ENCODE peak calls at places on chromosomes 2 and 18, in eight cellular contexts. N is fibroblast of pulmonary artery; O is lower lobe of right lung; L is NCI-H1105; H is HEK293T; C is OCI-LY7; D is stimulated activated CD4-positive, alpha-beta T cell treated with anti-CD3 and anti-CD28 coated beads, Interleukin-4, amount 100 ng/mL, for 1 hour; T is COR-L47. M is an unnamed sample.

GRCh38 chr18:64693756-64694155 is 544.9 kb upstream of the LINC00305 start:
- DNase-seq in O (no peak), T (no peak), H (no peak), C (no peak), N (no peak), L (no peak), D (no peak), M (no peak)

GRCh38 chr18:79439201-79440023 is 43.7 kb downstream of the NFATC1 start:
- DNase-seq in C (no peak), D (peak; percentile 23), T (no peak), L (no peak), N (no peak), O (no peak), H (peak; percentile 25), M (peak; percentile 14)

GRCh38 chr2:227908266-227909054 is 37.0 kb downstream of the DAW1 start:
- DNase-seq in C (no peak), H (no peak), L (no peak), N (peak; percentile 50), T (no peak), O (no peak), D (no peak), M (no peak)

GRCh38 chr2:222572761-222573174 is 83.1 kb downstream of the FARSB start:
- DNase-seq in D (no peak), N (peak; percentile 66), C (no peak), O (no peak), L (no peak), H (no peak), T (no peak), M (no peak)

GRCh38 chr2:134466141-134466540 is 212.3 kb downstream of the MGAT5 start:
- DNase-seq in N (peak; percentile 25), C (peak; percentile 65), T (peak; percentile 74), O (no peak), H (no peak), D (no peak), L (peak; percentile 3), M (peak; percentile 8)

GRCh38 chr2:240711296-240711695 is 19.6 kb downstream of the AQP12A start:
- DNase-seq in H (no peak), T (no peak), C (no peak), D (no peak), L (no peak), O (no peak), N (no peak), M (no peak)

GRCh38 chr2:16639431-16639830 is 26.2 kb downstream of the CYRIA start:
- DNase-seq in D (no peak), T (no peak), N (no peak), L (no peak), H (no peak), O (no peak), C (no peak), M (no peak)

GRCh38 chr2:107811376-107811775 is 15.3 kb upstream of the RGPD4 start:
- DNase-seq in T (no peak), N (no peak), D (no peak), H (no peak), O (no peak), L (no peak), C (no peak), M (no peak)

GRCh38 chr2:44912660-44913059 is 28.8 kb upstream of the SIX3 start:
- DNase-seq in C (no peak), T (no peak), L (no peak), D (no peak), O (no peak), N (peak; percentile 59), H (no peak), M (no peak)

GRCh38 chr18:58037163-58037562 is 6.9 kb upstream of the NEDD4L start:
- DNase-seq in O (no peak), C (no peak), L (no peak), H (no peak), N (no peak), T (no peak), D (no peak), M (no peak)

GRCh38 chr2:16033032-16033293 is 92.6 kb downstream of the MYCN start:
- DNase-seq in T (no peak), N (no peak), L (no peak), D (no peak), C (no peak), O (no peak), H (no peak), M (no peak)

GRCh38 chr2:120559401-120559800 is 176.3 kb upstream of the GLI2 start:
- DNase-seq in D (no peak), O (no peak), N (peak; percentile 90), T (no peak), H (no peak), L (no peak), C (no peak), M (no peak)

GRCh38 chr2:102119255-102119654 is 23.3 kb upstream of the IL1R1 start:
- DNase-seq in C (no peak), T (no peak), H (no peak), O (no peak), L (no peak), N (no peak), D (no peak), M (no peak)

GRCh38 chr2:120961396-120961795 is 225.7 kb downstream of the GLI2 start:
- DNase-seq in N (no peak), D (no peak), L (no peak), T (no peak), H (no peak), C (no peak), O (no peak), M (no peak)

GRCh38 chr2:123688504-123688903 is 336.6 kb upstream of the CNTNAP5 start:
- DNase-seq in H (no peak), L (no peak), T (no peak), D (no peak), C (no peak), O (no peak), N (no peak), M (no peak)

GRCh38 chr2:171081649-171082111 is 79.0 kb downstream of the TLK1 start:
- DNase-seq in L (no peak), T (no peak), D (peak; percentile 7), C (no peak), N (no peak), O (no peak), H (no peak), M (no peak)

GRCh38 chr2:240982821-240983281 is 15.6 kb upstream of the SNED1 start:
- DNase-seq in D (no peak), C (no peak), O (peak; percentile 36), H (no peak), T (no peak), L (no peak), N (no peak), M (no peak)

GRCh38 chr2:31270136-31270535 is 36.2 kb downstream of the EHD3 start:
- DNase-seq in O (no peak), T (no peak), N (no peak), L (no peak), H (no peak), C (no peak), D (no peak), M (no peak)

GRCh38 chr2:120586507-120587283 is 149.0 kb upstream of the GLI2 start:
- DNase-seq in L (no peak), O (peak; percentile 60), H (no peak), N (no peak), D (no peak), T (no peak), C (no peak), M (no peak)

GRCh38 chr2:160402997-160403979 is 90.3 kb downstream of the RBMS1 start:
- DNase-seq in C (no peak), L (no peak), D (no peak), N (no peak), H (no peak), T (no peak), O (no peak), M (no peak)

M was measured in stimulated activated naive CD4-positive, alpha-beta T cell treated with Interleukin-2 at 50 U/mL for 16 hours.